ENCODE peak calls at places on chromosome 4, in nine cellular contexts. Q is SK-N-SH; U is CD8-positive, alpha-beta T cell; Y is GM23248; L is spleen; P is mammary epithelial cell; M is heart right ventricle; O is SJSA1; X is Peyer's patch. J is an unnamed sample.

GRCh38 chr4:142278171-142278570 is 567.9 kb downstream of the INPP4B start:
- DNase-seq in Q (no peak), U (no peak), Y (peak; percentile 29), L (no peak), P (no peak), M (no peak), O (no peak), X (no peak), J (no peak)

GRCh38 chr4:25457053-25457715 is 80.1 kb downstream of the ANAPC4 start:
- DNase-seq in Q (no peak), U (no peak), Y (peak; percentile 53), L (no peak), P (no peak), M (no peak), O (peak; percentile 37), X (no peak), J (no peak)

GRCh38 chr4:110216079-110216478 is 17.7 kb upstream of the ELOVL6 start:
- DNase-seq in Q (no peak), U (no peak), Y (peak; percentile 48), L (no peak), P (no peak), M (no peak), O (no peak), X (no peak), J (no peak)

GRCh38 chr4:113781439-113782040 is 20.0 kb upstream of the CAMK2D start:
- DNase-seq in Q (peak; percentile 33), U (no peak), Y (peak; percentile 56), L (no peak), P (no peak), M (no peak), O (peak; percentile 15), X (no peak), J (no peak)

GRCh38 chr4:181939199-181939945 is 303.8 kb upstream of the TENM3 start:
- DNase-seq in Q (no peak), U (no peak), Y (peak; percentile 7), L (no peak), P (peak; percentile 59), M (no peak), O (peak; percentile 70), X (no peak), J (no peak)

GRCh38 chr4:47383829-47384427 is 79.6 kb downstream of the COMMD8 start:
- DNase-seq in Q (peak; percentile 43), U (no peak), Y (peak; percentile 66), L (no peak), P (peak; percentile 11), M (no peak), O (peak; percentile 15), X (no peak), J (no peak)

GRCh38 chr4:159946983-159947645 is 844.2 kb downstream of the RAPGEF2 start:
- DNase-seq in Q (peak; percentile 40), U (no peak), Y (peak; percentile 62), L (no peak), P (peak; percentile 62), M (no peak), O (peak; percentile 15), X (no peak), J (no peak)

GRCh38 chr4:73707269-73707875 is 33.0 kb upstream of the CXCL8 start:
- DNase-seq in Q (no peak), U (no peak), Y (no peak), L (no peak), P (no peak), M (no peak), O (no peak), X (no peak), J (no peak)

GRCh38 chr4:176792348-176793059 is at the start of gene VEGFC:
- DNase-seq in Q (peak; percentile 79), U (no peak), Y (peak; percentile 94), L (peak; percentile 73), P (peak; percentile 73), M (peak; percentile 63), O (peak; percentile 61), X (no peak), J (peak; percentile 46)

GRCh38 chr4:91113130-91113706 is 986.0 kb downstream of the CCSER1 start:
- DNase-seq in Q (peak; percentile 28), U (no peak), Y (peak; percentile 20), L (no peak), P (peak; percentile 5), M (no peak), O (no peak), X (no peak), J (no peak)

GRCh38 chr4:23934915-23935314 is 45.1 kb upstream of the PPARGC1A start:
- DNase-seq in Q (no peak), U (no peak), Y (peak; percentile 91), L (no peak), P (peak; percentile 87), M (peak; percentile 74), O (no peak), X (no peak), J (peak; percentile 61)

GRCh38 chr4:107931775-107932321 is 499 bp downstream of the CYP2U1 start:
- DNase-seq in Q (no peak), U (no peak), Y (no peak), L (peak; percentile 90), P (no peak), M (peak; percentile 9), O (no peak), X (peak; percentile 79), J (peak; percentile 3)

GRCh38 chr4:3250956-3251690 is 2.2 kb downstream of the MSANTD1 start:
- DNase-seq in Q (no peak), U (no peak), Y (peak; percentile 52), L (peak; percentile 41), P (no peak), M (no peak), O (no peak), X (no peak), J (peak; percentile 34)

GRCh38 chr4:188934320-188934975 is 795.2 kb downstream of the TRIML1 start:
- DNase-seq in Q (no peak), U (no peak), Y (peak; percentile 22), L (no peak), P (peak; percentile 90), M (no peak), O (peak; percentile 12), X (no peak), J (no peak)

GRCh38 chr4:174037049-174037448 is 246.4 kb downstream of the FBXO8 start:
- DNase-seq in Q (no peak), U (no peak), Y (peak; percentile 6), L (no peak), P (no peak), M (no peak), O (no peak), X (no peak), J (no peak)

GRCh38 chr4:146146918-146147317 is 28.6 kb upstream of the LSM6 start:
- DNase-seq in Q (no peak), U (no peak), Y (no peak), L (no peak), P (peak; percentile 29), M (no peak), O (no peak), X (no peak), J (no peak)

GRCh38 chr4:97235516-97235915 is 907.8 kb downstream of the STPG2 start:
- DNase-seq in Q (peak; percentile 3), U (no peak), Y (no peak), L (no peak), P (no peak), M (no peak), O (no peak), X (no peak), J (no peak)

GRCh38 chr4:89939994-89940393 is 45.3 kb downstream of the MMRN1 start:
- DNase-seq in Q (no peak), U (no peak), Y (no peak), L (no peak), P (no peak), M (peak; percentile 25), O (no peak), X (no peak), J (peak; percentile 56)

GRCh38 chr4:153471691-153472080 is 5.5 kb downstream of the TMEM131L start:
- DNase-seq in Q (no peak), U (peak; percentile 41), Y (no peak), L (no peak), P (peak; percentile 75), M (no peak), O (no peak), X (peak; percentile 46), J (peak; percentile 30)

GRCh38 chr4:177381762-177382310 is 60.4 kb downstream of the AGA start:
- DNase-seq in Q (no peak), U (no peak), Y (no peak), L (no peak), P (no peak), M (no peak), O (no peak), X (no peak), J (no peak)

GRCh38 chr4:15684498-15684897 is 2.9 kb downstream of the FAM200B start:
- DNase-seq in Q (no peak), U (no peak), Y (no peak), L (no peak), P (no peak), M (no peak), O (no peak), X (no peak), J (no peak)
- H3K4me3 ChIP-seq in Q (no peak overlapping the region), U (no peak overlapping the region), Y (no peak overlapping the region), L (no peak overlapping the region), P (no peak overlapping the region), M (no peak overlapping the region), O (no peak overlapping the region), X (no peak overlapping the region), J (no peak overlapping the region)

GRCh38 chr4:43690121-43690520 is 758.5 kb downstream of the KCTD8 start:
- DNase-seq in Q (no peak), U (no peak), Y (peak; percentile 4), L (no peak), P (peak; percentile 1), M (no peak), O (no peak), X (no peak), J (no peak)
- H3K27ac ChIP-seq in Q (no peak overlapping the region), U (no peak overlapping the region), Y (no peak overlapping the region), L (no peak overlapping the region), P (no peak overlapping the region), M (no peak overlapping the region), O (no peak overlapping the region), X (no peak overlapping the region), J (no peak overlapping the region)

DNA sequence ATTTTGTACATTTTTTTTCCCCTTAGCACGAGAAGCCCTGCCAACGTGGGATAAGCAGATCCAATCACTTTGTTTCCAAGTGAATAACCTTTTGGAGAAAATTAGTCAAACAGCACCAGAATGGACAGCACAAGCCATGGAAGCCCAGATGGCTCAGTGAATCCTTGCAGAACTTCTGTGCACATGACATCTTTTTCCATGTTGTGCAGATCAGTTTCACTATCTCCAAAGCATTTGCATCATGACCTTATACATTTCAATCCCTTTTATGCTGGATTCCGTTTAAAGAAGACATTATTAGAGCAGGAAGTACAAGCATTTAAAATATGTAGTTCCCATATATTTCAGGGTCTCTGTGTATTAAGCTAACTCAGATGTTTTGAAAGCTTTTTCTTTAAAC is 39.3 kb downstream of the PLAC8 start:
- DNase-seq in Q (no peak), U (no peak), Y (peak; percentile 47), L (no peak), P (no peak), M (no peak), O (no peak), X (no peak), J (no peak)
- H3K4me3 ChIP-seq in Q (peak overlapping the region; percentile 4), U (no peak overlapping the region), Y (peak overlapping the region; percentile 23), L (no peak overlapping the region), P (no peak overlapping the region), M (no peak overlapping the region), O (no peak overlapping the region), X (no peak overlapping the region), J (no peak overlapping the region)

GRCh38 chr4:148965080-148965479 is 522.9 kb upstream of the NR3C2 start:
- DNase-seq in Q (no peak), U (no peak), Y (no peak), L (no peak), P (no peak), M (no peak), O (no peak), X (no peak), J (no peak)
- H3K27ac ChIP-seq in Q (no peak overlapping the region), U (no peak overlapping the region), Y (no peak overlapping the region), L (no peak overlapping the region), P (no peak overlapping the region), M (no peak overlapping the region), O (no peak overlapping the region), X (no peak overlapping the region), J (no peak overlapping the region)

J was measured in body of pancreas.